ENCODE peak calls at places on chromosomes 16 and 17, in four cellular contexts. O, A, I and Q are unnamed samples.

GRCh38 chr17:49035470-49036269 is 38.5 kb downstream of the IGF2BP1 start:
- DNase-seq in I (peak), O (peak), A (no peak), Q (peak)

GRCh38 chr16:22232277-22233049 is 26.4 kb downstream of the EEF2K start:
- DNase-seq in I (no peak), A (no peak), O (no peak), Q (no peak)

GRCh38 chr16:74100405-74101316 is 196.0 kb upstream of the PSMD7 start:
- DNase-seq in A (no peak), O (no peak), I (no peak), Q (no peak)

GRCh38 chr16:58085584-58086251 is 43.5 kb downstream of the CFAP20 start:
- DNase-seq in I (no peak), A (no peak), O (no peak), Q (no peak)

GRCh38 chr17:1561420-1562177 is 993 bp downstream of the PITPNA start:
- DNase-seq in I (no peak), A (no peak), O (no peak), Q (peak)

GRCh38 chr16:707062-707538 is 1.5 kb upstream of the FBXL16 start:
- DNase-seq in O (no peak), I (no peak), A (no peak), Q (no peak)

GRCh38 chr16:28974007-28974436 is 556 bp upstream of the SPNS1 start:
- DNase-seq in I (peak), O (peak), A (no peak), Q (no peak)

GRCh38 chr16:9820481-9821246 is 361.6 kb downstream of the GRIN2A start:
- DNase-seq in O (no peak), A (no peak), I (no peak), Q (no peak)

GRCh38 chr16:88507231-88507743 is 54.2 kb downstream of the ZFPM1 start:
- DNase-seq in A (no peak), I (no peak), O (no peak), Q (no peak)

GRCh38 chr17:61722398-61722797 is 131.4 kb upstream of the NACA2 start:
- DNase-seq in I (no peak), O (no peak), A (no peak), Q (no peak)

GRCh38 chr16:13154799-13155198 is 253.4 kb downstream of the SHISA9 start:
- DNase-seq in I (no peak), O (no peak), A (no peak), Q (no peak)

GRCh38 chr17:17035490-17035889 is 6.8 kb upstream of the MPRIP start:
- DNase-seq in A (no peak), O (no peak), I (no peak), Q (no peak)

GRCh38 chr16:4116328-4117249 is at the start of gene ADCY9:
- DNase-seq in I (peak), A (no peak), O (peak), Q (peak)

GRCh38 chr16:23947838-23948237 is 112.1 kb downstream of the PRKCB start:
- DNase-seq in I (no peak), O (no peak), A (no peak), Q (no peak)

GRCh38 chr17:10628756-10629155 is 28.4 kb downstream of the MYH3 start:
- DNase-seq in I (no peak), O (peak), A (no peak), Q (no peak)

GRCh38 chr17:79997004-79997673 is 38.5 kb downstream of the TBC1D16 start:
- DNase-seq in I (peak), O (no peak), A (peak), Q (no peak)

GRCh38 chr16:4231367-4231766 is 10.5 kb downstream of the SRL start:
- DNase-seq in A (no peak), O (no peak), I (no peak), Q (no peak)

GRCh38 chr17:74842146-74842598 is 17.5 kb downstream of the GRIN2C start:
- DNase-seq in A (no peak), O (no peak), I (no peak), Q (no peak)

GRCh38 chr16:66923866-66924265 is 1.5 kb downstream of the RRAD start:
- DNase-seq in O (no peak), I (peak), A (no peak), Q (no peak)

GRCh38 chr16:12558641-12559040 is 245.0 kb downstream of the CPPED1 start:
- DNase-seq in I (no peak), O (no peak), A (no peak), Q (no peak)

GRCh38 chr16:2364638-2365210 is 24.2 kb upstream of the ABCA3 start:
- DNase-seq in I (no peak), O (peak), A (no peak), Q (no peak)

GRCh38 chr16:2366660-2367309 is 26.3 kb upstream of the ABCA3 start:
- DNase-seq in A (peak), I (no peak), O (no peak), Q (no peak)

GRCh38 chr16:2362218-2362617 is 21.7 kb upstream of the ABCA3 start:
- DNase-seq in A (no peak), I (no peak), O (no peak), Q (no peak)

GRCh38 chr16:2365397-2365796 is 24.9 kb upstream of the ABCA3 start:
- DNase-seq in O (no peak), A (no peak), I (no peak), Q (no peak)

DNA sequence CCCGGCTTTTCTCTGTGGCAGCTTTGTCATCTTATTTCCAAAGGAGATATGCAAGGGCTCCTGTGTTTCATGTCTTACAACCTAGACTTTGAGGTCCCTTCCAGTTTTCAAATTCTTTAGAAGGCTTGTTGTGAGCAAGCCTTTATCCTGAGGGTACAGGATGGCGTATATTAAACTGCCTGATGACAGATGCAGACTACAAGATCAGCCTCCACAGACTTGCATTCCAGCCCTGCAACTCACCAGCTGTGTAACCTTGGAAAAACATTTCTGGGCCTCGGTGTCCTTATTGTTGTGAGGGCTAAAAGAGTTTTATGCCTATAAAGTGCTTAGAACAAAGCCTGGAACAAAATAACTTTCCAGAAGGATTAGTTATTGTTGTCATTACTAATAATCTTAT is 25.4 kb upstream of the ABCA3 start:
- DNase-seq in A (no peak), I (no peak), O (no peak), Q (no peak)
- TF ChIP-seq SPI1 in A (no peak), I (no peak), O (no peak), Q (no peak)

GRCh38 chr17:47675380-47676198 is 18.4 kb upstream of the TBKBP1 start:
- DNase-seq in I (no peak), A (no peak), O (no peak), Q (no peak)

GRCh38 chr17:47674503-47674902 is 19.5 kb upstream of the TBKBP1 start:
- DNase-seq in I (no peak), A (no peak), O (no peak), Q (no peak)

GRCh38 chr17:47665655-47666054 is 15.9 kb downstream of the KPNB1 start:
- DNase-seq in O (no peak), A (no peak), I (peak), Q (no peak)

GRCh38 chr17:47669060-47669459 is 19.3 kb downstream of the KPNB1 start:
- DNase-seq in O (no peak), A (no peak), I (peak), Q (no peak)

GRCh38 chr17:47670064-47670463 is 20.3 kb downstream of the KPNB1 start:
- DNase-seq in A (no peak), O (no peak), I (peak), Q (no peak)
- TF ChIP-seq SPI1 in A (no peak), O (no peak), I (peak), Q (no peak)

DNA sequence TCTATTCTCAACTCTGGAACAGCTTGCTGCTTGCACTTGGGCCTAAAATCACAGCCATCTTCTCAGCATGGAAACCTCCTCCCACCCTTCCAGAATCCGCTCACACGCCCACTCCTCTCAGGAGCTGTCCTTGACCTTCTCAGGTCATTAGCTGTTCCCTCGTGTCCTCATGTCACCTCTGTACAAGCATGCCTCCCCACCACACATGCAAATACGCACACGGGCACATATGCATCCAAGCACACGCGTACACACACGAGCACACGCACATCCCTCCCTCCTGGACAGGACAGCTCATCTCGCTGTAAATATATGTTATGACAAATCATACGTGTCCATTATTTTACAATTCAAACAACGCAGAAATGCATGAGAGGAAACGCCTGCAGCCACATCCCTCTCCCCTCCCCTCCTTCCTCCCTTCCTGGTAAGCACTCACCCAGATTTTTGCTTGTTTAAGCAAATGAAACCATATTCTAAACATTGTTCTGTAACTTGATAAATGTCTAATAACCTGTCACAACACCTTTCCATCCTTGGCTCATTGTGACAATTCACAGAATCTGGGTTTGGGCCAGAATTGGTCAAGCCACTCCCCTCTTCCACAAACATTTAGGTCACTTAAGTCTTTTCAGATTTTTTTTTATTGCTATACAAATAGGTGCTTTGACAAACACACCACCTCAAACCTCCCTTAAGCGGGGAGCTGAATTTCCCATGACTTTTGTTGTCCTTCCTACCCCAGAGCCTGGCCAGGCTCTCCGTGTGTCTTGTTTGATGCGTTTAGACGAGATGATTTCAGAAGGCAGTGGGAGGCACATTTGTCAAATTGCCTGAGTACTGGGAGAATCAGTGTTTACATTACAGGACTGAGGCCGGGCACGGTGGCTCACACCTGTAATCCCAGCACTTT is 41.7 kb downstream of the DNAH17 start:
- DNase-seq in I (no peak), O (no peak), A (no peak), Q (no peak)
- TF ChIP-seq SPI1 in I (no peak), O (no peak), A (no peak), Q (no peak)

DNA sequence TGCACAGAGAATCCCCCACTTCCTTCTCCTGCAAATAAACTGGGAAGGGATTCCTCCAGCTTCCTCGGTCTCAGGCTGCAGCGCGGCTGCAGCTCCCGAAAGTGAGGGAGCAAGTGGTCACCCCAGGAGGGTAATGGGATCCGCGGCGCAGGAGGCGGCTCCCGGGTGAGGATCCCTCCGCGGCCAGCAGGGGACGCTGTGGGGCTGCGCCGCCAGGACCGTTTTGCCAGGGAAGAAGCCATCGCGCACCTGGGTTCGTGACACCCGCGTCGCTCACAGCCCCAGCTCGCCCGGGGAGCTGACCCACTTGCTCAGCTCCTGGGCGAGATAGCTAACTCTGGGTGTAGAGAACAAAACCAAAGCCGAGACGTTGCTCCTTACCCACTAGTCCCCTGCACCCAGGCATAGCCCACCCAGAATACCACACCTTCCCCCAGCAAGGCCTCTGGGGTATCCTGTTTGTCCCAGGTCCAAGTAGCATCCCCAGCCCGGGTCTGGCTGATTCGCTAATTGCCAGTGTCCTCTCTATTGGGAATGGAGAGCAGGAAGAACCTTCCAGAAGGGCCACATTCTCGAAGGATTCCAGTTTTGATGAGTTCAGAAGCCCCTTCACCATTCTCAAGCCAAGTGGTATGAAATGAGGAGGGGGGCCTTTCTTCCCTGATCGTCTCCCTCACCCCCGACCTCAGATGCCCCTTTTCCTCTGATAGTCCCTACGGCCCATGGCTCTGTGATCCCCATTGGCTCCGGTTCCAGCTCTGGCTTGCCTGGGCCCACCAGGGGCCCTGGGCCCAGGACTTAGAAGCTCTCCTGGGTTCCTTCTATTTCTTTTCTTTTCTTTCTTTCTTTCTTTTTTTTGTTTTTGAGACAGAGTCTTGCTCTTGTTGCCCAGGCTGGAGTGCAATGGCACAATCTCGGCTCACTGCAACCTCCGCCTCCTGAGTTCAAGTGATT is 14.1 kb downstream of the CYGB start:
- DNase-seq in I (peak), O (peak), A (no peak), Q (peak)
- TF ChIP-seq SPI1 in I (no peak), O (no peak), A (no peak), Q (no peak)

DNA sequence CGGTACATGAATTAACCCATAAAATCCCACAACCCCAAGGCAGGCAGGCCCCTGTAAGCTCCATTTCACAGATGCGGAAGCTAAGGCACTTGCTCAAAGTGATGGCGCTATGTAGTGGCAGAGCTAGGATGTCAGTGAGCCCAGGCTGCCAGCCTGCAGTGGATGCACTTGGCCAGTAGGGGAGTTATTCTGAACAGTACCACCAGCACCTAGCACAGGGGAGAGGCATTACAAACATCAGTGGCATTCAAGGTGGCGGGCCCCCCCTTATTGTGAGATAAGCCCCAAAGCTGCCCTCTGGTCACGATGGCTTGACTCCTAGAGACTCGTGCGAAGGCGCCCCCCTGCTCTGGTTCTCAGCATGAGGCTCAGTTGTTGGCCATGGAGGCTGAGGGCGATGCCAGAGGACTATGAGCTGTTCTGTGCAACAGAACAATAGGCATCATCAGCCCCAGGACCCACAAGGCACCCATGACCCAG is 33.8 kb downstream of the GTF3C1 start:
- DNase-seq in O (peak), I (peak), A (no peak), Q (peak)
- TF ChIP-seq SPI1 in O (no peak), I (no peak), A (no peak), Q (no peak)